ENCODE peak calls at places on chromosomes 16 and 17, in ten cellular contexts. G is NCI-H774; Z is endodermal cell; W is activated CD4-positive, alpha-beta T cell treated with anti-CD3 and anti-CD28 coated beads, Interleukin-2, amount 50 U/mL, for 48 hours; E is stimulated activated CD4-positive, alpha-beta T cell treated with anti-CD3 and anti-CD28 coated beads, Interleukin-1b, Interleukin-23, amount 100 ng/mL, for 1 hour; U is iPS-NIHi11; X is Calu3; D is GM04504; K is activated CD4-positive, CD25-positive, alpha-beta regulatory T cell treated with anti-CD3 and anti-CD28 coated beads, Interleukin-2, amount 50 U/mL, for 72 hours; Q is HEK293T. V is an unnamed sample.

GRCh38 chr17:64259922-64260321 is 3.1 kb downstream of the TEX2 start:
- DNase-seq in X (no peak), K (no peak), U (no peak), D (peak), W (no peak), G (no peak), Z (no peak), Q (no peak), E (no peak), V (no peak)

GRCh38 chr16:24273511-24273910 is 17.4 kb downstream of the CACNG3 start:
- DNase-seq in Z (no peak), E (no peak), G (no peak), U (no peak), Q (no peak), W (no peak), D (no peak), X (peak), K (no peak), V (no peak)

GRCh38 chr17:57293077-57293476 is 36.8 kb downstream of the MSI2 start:
- DNase-seq in W (no peak), U (no peak), K (no peak), D (no peak), E (no peak), Z (no peak), X (no peak), Q (no peak), G (no peak), V (no peak)

GRCh38 chr17:63390090-63390489 is 56.0 kb downstream of the CYB561 start:
- DNase-seq in W (no peak), X (no peak), U (no peak), G (no peak), D (no peak), E (no peak), Q (no peak), K (no peak), Z (no peak), V (no peak)

GRCh38 chr17:28897769-28898259 is 281 bp upstream of the FLOT2 start:
- DNase-seq in D (no peak), Z (no peak), G (no peak), E (no peak), X (no peak), K (no peak), U (no peak), Q (no peak), W (no peak), V (no peak)

GRCh38 chr17:75273968-75274708 is 3.1 kb upstream of the MIF4GD start:
- DNase-seq in U (peak), Z (no peak), G (no peak), W (no peak), E (no peak), K (no peak), Q (no peak), X (no peak), D (peak), V (no peak)

GRCh38 chr16:48311242-48311641 is 63.9 kb upstream of the ABCC11 start:
- DNase-seq in Z (no peak), D (no peak), G (no peak), E (no peak), X (no peak), W (no peak), U (no peak), Q (no peak), K (no peak), V (no peak)

GRCh38 chr16:51402239-51402638 is 251.2 kb upstream of the SALL1 start:
- DNase-seq in U (no peak), Z (no peak), G (no peak), D (no peak), Q (no peak), X (no peak), W (no peak), E (no peak), K (no peak), V (no peak)

GRCh38 chr17:27354491-27355081 is 60.7 kb downstream of the WSB1 start:
- DNase-seq in Z (no peak), E (no peak), Q (no peak), X (peak), D (no peak), W (peak), G (no peak), K (no peak), U (no peak), V (no peak)

GRCh38 chr17:48933035-48933434 is 11.6 kb downstream of the SNF8 start:
- DNase-seq in X (no peak), D (no peak), W (no peak), E (no peak), G (no peak), Q (no peak), K (no peak), Z (no peak), U (no peak), V (no peak)

GRCh38 chr16:1550061-1550460 is 16.6 kb downstream of the TMEM204 start:
- DNase-seq in U (no peak), Z (no peak), E (no peak), K (no peak), W (no peak), D (no peak), Q (no peak), X (no peak), G (no peak), V (no peak)

GRCh38 chr16:76943936-76944335 is 247.1 kb upstream of the MON1B start:
- DNase-seq in K (no peak), X (no peak), Z (no peak), D (no peak), W (no peak), U (no peak), Q (no peak), G (no peak), E (no peak), V (no peak)

GRCh38 chr17:39531252-39531651 is 70.0 kb downstream of the CDK12 start:
- DNase-seq in U (no peak), K (no peak), W (no peak), G (no peak), X (no peak), E (no peak), Z (no peak), D (no peak), Q (no peak), V (no peak)

GRCh38 chr16:51390877-51391276 is 239.8 kb upstream of the SALL1 start:
- DNase-seq in G (no peak), K (no peak), X (no peak), U (peak), Q (no peak), E (no peak), Z (no peak), D (no peak), W (no peak), V (no peak)

GRCh38 chr17:68832140-68832871 is 122.9 kb downstream of the ABCA8 start:
- DNase-seq in E (no peak), D (no peak), Q (no peak), U (no peak), K (no peak), X (no peak), Z (no peak), W (no peak), G (no peak), V (peak)

GRCh38 chr16:78473031-78473699 is 373.7 kb downstream of the WWOX start:
- DNase-seq in E (no peak), X (no peak), K (no peak), D (no peak), G (no peak), Z (no peak), U (no peak), W (no peak), Q (no peak), V (no peak)

GRCh38 chr17:45146616-45147101 is 1.6 kb upstream of the HEXIM1 start:
- DNase-seq in W (no peak), U (no peak), Z (no peak), E (no peak), Q (no peak), G (no peak), K (no peak), D (peak), X (peak), V (peak)

GRCh38 chr16:12133738-12134137 is 157.2 kb downstream of the SNX29 start:
- DNase-seq in D (no peak), U (no peak), X (no peak), Q (no peak), Z (no peak), K (no peak), G (no peak), W (no peak), E (no peak), V (no peak)

GRCh38 chr17:44655983-44656700 is at the start of gene MEIOC:
- DNase-seq in K (peak), U (peak), Z (peak), W (peak), Q (peak), E (peak), G (no peak), D (no peak), X (peak), V (no peak)

GRCh38 chr17:76353004-76353598 is 615 bp downstream of the PRPSAP1 start:
- DNase-seq in W (peak), Z (peak), Q (no peak), D (no peak), G (no peak), E (no peak), X (peak), U (peak), K (peak), V (peak)

GRCh38 chr16:49755291-49755611 is 100.7 kb downstream of the ZNF423 start:
- DNase-seq in Q (peak), W (no peak), D (peak), X (peak), K (no peak), G (no peak), Z (no peak), U (peak), E (no peak), V (no peak)